ENCODE peak calls at places on chromosome 22, in seven cellular contexts. A, W, H, K, R, I and M are unnamed samples. For H3K36me3, the result is how much of the 10 kb centered on the place peaks cover.

GRCh38 chr22:36465232-36466021 is 16.0 kb downstream of the TXN2 start:
- DNase-seq in A (peak), W (peak), H (peak), K (no peak), R (peak), I (no peak), M (peak)

GRCh38 chr22:50051930-50052329 is 6.2 kb downstream of the TTLL8 start:
- DNase-seq in A (no peak), W (no peak), H (no peak), K (no peak), R (no peak), I (no peak), M (no peak)

GRCh38 chr22:37681556-37682049 is 4.5 kb upstream of the NOL12 start:
- DNase-seq in A (peak), W (peak), H (peak), K (peak), R (peak), I (no peak), M (peak)

GRCh38 chr22:37575490-37576003 is 4.3 kb downstream of the LGALS2 start:
- DNase-seq in A (no peak), W (no peak), H (no peak), K (no peak), R (no peak), I (no peak), M (no peak)

GRCh38 chr22:48796295-48797015 is 1031.2 kb downstream of the BRD1 start:
- DNase-seq in A (no peak), W (no peak), H (no peak), K (no peak), R (no peak), I (no peak), M (no peak)

GRCh38 chr22:26536762-26537134 is 24.5 kb upstream of the TFIP11 start:
- DNase-seq in A (no peak), W (no peak), H (no peak), K (no peak), R (no peak), I (no peak), M (no peak)

GRCh38 chr22:29031236-29031982 is 30.2 kb downstream of the C22orf31 start:
- DNase-seq in A (peak), W (peak), H (peak), K (peak), R (peak), I (no peak), M (peak)

GRCh38 chr22:49616356-49617231 is 211.1 kb downstream of the BRD1 start:
- DNase-seq in A (no peak), W (no peak), H (no peak), K (no peak), R (no peak), I (no peak), M (peak)

GRCh38 chr22:28891156-28891733 is 7.9 kb downstream of the ZNRF3 start:
- DNase-seq in A (no peak), W (no peak), H (no peak), K (no peak), R (no peak), I (no peak), M (no peak)

GRCh38 chr22:50730941-50731661 is 6.9 kb upstream of the ACR start:
- DNase-seq in A (peak), W (no peak), H (no peak), K (no peak), R (no peak), I (no peak), M (peak)

GRCh38 chr22:42074153-42074750 is at the start of gene PHETA2:
- DNase-seq in A (peak), W (peak), H (peak), K (no peak), R (peak), I (no peak), M (peak)

GRCh38 chr22:41201146-41201545 is 4.0 kb upstream of the L3MBTL2 start:
- DNase-seq in A (no peak), W (no peak), H (no peak), K (no peak), R (no peak), I (no peak), M (no peak)

GRCh38 chr22:42595434-42595833 is 19.2 kb downstream of the POLDIP3 start:
- DNase-seq in A (no peak), W (no peak), H (no peak), K (no peak), R (no peak), I (no peak), M (no peak)

GRCh38 chr22:20430641-20431519 is 6.7 kb downstream of the SCARF2 start:
- DNase-seq in A (no peak), W (no peak), H (peak), K (peak), R (peak), I (no peak), M (peak)

GRCh38 chr22:28817919-28818859 is 17.8 kb upstream of the XBP1 start:
- DNase-seq in A (no peak), W (no peak), H (no peak), K (no peak), R (peak), I (no peak), M (peak)

GRCh38 chr22:21447694-21448402 is 19.3 kb upstream of the TMEM191C start:
- DNase-seq in A (no peak), W (no peak), H (no peak), K (peak), R (peak), I (no peak), M (no peak)

GRCh38 chr22:44642096-44642644 is 59.8 kb upstream of the PRR5 start:
- DNase-seq in A (no peak), W (no peak), H (no peak), K (no peak), R (no peak), I (no peak), M (no peak)

GRCh38 chr22:22753526-22754267 is 109.3 kb downstream of the GGTLC2 start:
- DNase-seq in A (peak), W (peak), H (peak), K (peak), R (peak), I (no peak), M (peak)

GRCh38 chr22:27990879-27991278 is 71.8 kb upstream of the PITPNB start:
- DNase-seq in A (peak), W (peak), H (peak), K (peak), R (peak), I (no peak), M (peak)

GRCh38 chr22:36280379-36280778 is 27.4 kb downstream of the APOL1 start:
- DNase-seq in A (no peak), W (peak), H (no peak), K (no peak), R (no peak), I (no peak), M (no peak)

GRCh38 chr22:40332319-40332781 is 13.9 kb upstream of the ADSL start:
- DNase-seq in A (no peak), W (peak), H (no peak), K (no peak), R (no peak), I (no peak), M (no peak)

GRCh38 chr22:29072979-29073617 is at the start of gene KREMEN1:
- DNase-seq in A (peak), W (no peak), H (no peak), K (no peak), R (peak), I (no peak), M (peak)

GRCh38 chr22:37126383-37126782 is 16.9 kb upstream of the TMPRSS6 start:
- DNase-seq in A (no peak), W (no peak), H (no peak), K (peak), R (no peak), I (no peak), M (peak)

GRCh38 chr22:37245740-37246139 is 1.7 kb upstream of the RAC2 start:
- DNase-seq in A (no peak), W (peak), H (no peak), K (no peak), R (no peak), I (no peak), M (no peak)

GRCh38 chr22:42560781-42561180 is 7.0 kb downstream of the SERHL2 start:
- DNase-seq in A (no peak), W (no peak), H (no peak), K (peak), R (no peak), I (no peak), M (no peak)

GRCh38 chr22:44057411-44057987 is 33.4 kb downstream of the PARVB start:
- DNase-seq in A (peak), W (no peak), H (no peak), K (no peak), R (peak), I (no peak), M (no peak)

DNA sequence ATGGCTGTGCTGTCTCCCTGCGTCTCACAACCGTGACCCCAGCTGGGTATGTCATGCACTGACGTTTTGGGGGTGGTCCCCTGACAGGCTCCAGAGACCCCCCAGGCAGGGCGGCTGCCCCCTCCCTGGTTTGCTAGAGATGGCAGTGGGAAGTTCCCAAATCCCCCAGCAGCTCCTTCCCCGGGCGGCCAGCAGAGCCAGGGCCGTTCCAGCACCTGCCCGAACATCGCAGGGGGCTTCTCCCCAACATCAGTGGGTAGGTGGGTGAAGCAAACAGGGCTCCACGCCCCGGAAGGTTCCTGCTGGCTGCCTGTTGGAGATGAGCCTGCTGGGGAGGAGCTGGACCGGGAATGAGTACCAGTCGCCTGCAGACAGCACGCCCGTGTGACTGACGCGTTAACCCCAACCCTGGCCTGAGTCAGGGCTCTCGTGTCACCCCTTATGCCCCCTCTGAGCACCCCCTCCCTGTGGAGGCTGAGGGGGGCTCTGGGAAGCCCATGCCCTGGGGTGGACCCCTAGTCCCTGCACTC is 45.6 kb downstream of the GRAMD4 start:
- DNase-seq in A (no peak), W (no peak), H (no peak), K (no peak), R (no peak), I (no peak), M (peak)
- H3K36me3 ChIP-seq in A (under half), W (half or more), H (under half), K (under half), R (under half), I (half or more), M (under half)

DNA sequence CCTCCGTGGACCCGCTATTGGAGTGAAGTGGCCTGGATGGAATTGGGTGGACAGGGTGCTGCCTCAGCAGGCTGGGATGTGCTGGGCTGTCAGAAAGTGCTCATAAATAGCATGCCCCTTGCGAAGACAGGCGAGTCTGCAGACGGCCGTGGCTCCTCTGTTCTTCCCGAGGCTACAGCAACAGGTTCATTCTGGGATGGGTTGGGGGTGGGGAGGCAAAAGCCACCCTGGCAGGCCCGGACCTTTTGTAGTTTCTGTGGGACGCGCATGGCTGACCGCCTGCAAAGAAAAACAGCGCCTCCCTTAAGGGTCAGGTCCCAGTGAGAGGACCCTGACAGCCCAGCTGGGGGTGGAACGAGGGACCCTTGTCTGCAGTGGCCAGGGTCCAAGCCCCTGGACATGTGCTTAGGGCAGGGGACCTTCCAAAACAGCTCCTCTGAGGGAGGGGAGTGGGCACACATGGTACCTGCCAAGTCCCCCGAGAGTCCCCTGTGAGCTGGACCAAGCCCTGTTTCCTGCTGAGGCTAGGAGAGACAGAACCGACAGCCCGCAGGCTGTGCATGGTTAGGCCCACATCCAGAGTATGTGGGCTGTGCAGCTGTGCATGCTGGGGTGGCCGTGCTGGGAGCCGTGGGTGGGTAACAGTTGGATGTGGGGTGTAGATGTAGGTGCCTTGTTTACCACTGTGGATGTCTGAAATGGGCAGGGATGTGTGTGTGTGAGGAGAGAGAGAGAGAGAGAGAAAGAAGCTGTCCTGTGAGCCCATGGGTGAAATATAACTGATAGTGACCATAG is at the start of gene CRYBB3:
- DNase-seq in A (no peak), W (no peak), H (no peak), K (no peak), R (peak), I (no peak), M (no peak)
- TF ChIP-seq POLR2A in A (no peak), W (no peak), H (no peak), K (no peak), R (no peak), I (no peak), M (no peak)

GRCh38 chr22:38724926-38725571 is 19.3 kb downstream of the GTPBP1 start:
- DNase-seq in A (no peak), W (peak), H (peak), K (no peak), R (no peak), I (no peak), M (peak)
- TF ChIP-seq CTCF in A (no peak), W (peak), H (peak), K (peak), R (no peak), I (no peak), M (peak)

DNA sequence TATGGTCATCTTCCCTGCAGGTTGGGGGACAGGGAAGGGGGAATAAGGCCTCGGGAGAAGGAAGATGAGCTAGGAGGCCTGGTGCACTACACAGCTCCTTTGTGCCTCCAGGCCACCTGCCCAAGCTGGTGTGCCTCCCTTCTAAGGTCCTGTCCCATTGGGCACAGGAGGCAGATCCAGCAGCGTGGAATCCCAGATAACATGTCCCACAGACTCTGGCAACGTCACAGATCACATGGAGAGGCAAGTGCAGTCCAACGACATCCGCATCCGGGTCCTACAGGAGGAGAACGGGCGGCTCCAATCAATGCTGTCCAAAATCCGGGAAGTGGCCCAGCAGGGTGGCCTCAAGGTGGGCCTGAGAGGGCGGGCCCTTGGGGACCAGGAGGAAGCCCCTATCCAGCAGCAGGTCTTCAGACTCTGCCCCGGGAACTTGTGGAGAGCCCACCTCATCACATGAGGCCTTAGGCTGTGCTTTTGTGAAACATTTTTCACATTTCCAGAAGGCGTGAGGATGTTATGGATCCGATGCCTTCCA is 11.8 kb downstream of the RNF215 start:
- DNase-seq in A (no peak), W (no peak), H (no peak), K (no peak), R (no peak), I (no peak), M (no peak)
- H3K36me3 ChIP-seq in A (under half), W (under half), H (under half), K (under half), R (under half), I (under half), M (under half)

GRCh38 chr22:23767673-23768548 is at the start of gene CHCHD10:
- DNase-seq in A (peak), W (peak), H (peak), K (peak), R (peak), I (no peak), M (peak)
- TF ChIP-seq POLR2A in A (no peak), W (no peak), H (peak), K (peak), R (peak), I (no peak), M (peak)

GRCh38 chr22:19059481-19060278 is 62.5 kb downstream of the DGCR2 start:
- DNase-seq in A (no peak), W (no peak), H (no peak), K (no peak), R (no peak), I (no peak), M (no peak)
- TF ChIP-seq CTCF in A (no peak), W (no peak), H (no peak), K (no peak), R (no peak), I (no peak), M (no peak)

DNA sequence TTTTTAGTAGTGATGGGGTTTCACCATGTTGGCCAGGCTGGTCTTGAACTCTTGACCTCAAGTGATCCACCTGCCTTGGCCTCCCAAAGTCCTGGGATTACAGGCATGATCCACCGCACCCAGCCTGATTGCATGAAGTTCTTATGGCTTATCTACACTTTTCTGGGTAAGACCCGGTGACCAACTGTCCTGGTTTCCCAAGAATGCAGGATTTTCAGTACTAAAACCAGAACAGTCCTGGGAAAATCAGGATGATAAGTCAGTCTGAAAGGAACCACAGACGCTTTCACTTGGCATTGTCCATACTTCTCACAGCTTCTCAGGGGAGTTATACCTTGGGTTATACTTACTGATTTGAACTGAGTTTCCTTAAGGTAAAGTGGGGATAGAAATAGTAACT is 1.4 kb upstream of the BPIFC start:
- DNase-seq in A (no peak), W (no peak), H (no peak), K (no peak), R (no peak), I (no peak), M (no peak)
- H3K36me3 ChIP-seq in A (under half), W (under half), H (under half), K (under half), R (under half), I (under half), M (under half)

GRCh38 chr22:46052801-46053562 is 76.0 kb upstream of the WNT7B start:
- DNase-seq in A (no peak), W (no peak), H (peak), K (no peak), R (peak), I (no peak), M (peak)
- TF ChIP-seq POLR2A in A (no peak), W (no peak), H (peak), K (no peak), R (no peak), I (no peak), M (no peak)

GRCh38 chr22:24230911-24231656 is 13.8 kb downstream of the GGT5 start:
- DNase-seq in A (no peak), W (no peak), H (peak), K (peak), R (peak), I (no peak), M (peak)
- TF ChIP-seq CTCF in A (no peak), W (peak), H (peak), K (peak), R (no peak), I (peak), M (peak)